ENCODE peak calls at places on chromosomes 4 and X, in nine cellular contexts. U, E, H, R, X, G, C, Q and B are unnamed samples.

GRCh38 chr4:188127157-188127874 is 11.9 kb upstream of the TRIML1 start:
- DNase-seq in Q (peak; percentile 36), U (peak; percentile 86), R (no peak), G (peak; percentile 61), H (peak; percentile 30), C (peak; percentile 93), E (no peak), X (no peak), B (no peak)

GRCh38 chr4:8495803-8496202 is 55.2 kb downstream of the TRMT44 start:
- DNase-seq in G (no peak), X (no peak), Q (no peak), H (no peak), U (no peak), C (no peak), E (no peak), R (no peak), B (no peak)

GRCh38 chrX:67726028-67726427 is 182.2 kb downstream of the AR start:
- DNase-seq in Q (no peak), H (no peak), G (no peak), U (no peak), R (no peak), X (no peak), C (no peak), E (no peak), B (no peak)

GRCh38 chrX:68829594-68830485 is 1.0 kb downstream of the EFNB1 start:
- DNase-seq in U (peak; percentile 52), H (no peak), C (no peak), X (peak; percentile 4), G (no peak), R (peak; percentile 49), E (no peak), Q (no peak), B (no peak)

GRCh38 chr4:77358315-77358928 is 201.4 kb downstream of the CCNG2 start:
- DNase-seq in C (peak; percentile 56), X (no peak), E (peak; percentile 43), U (peak; percentile 15), Q (peak; percentile 57), G (peak; percentile 4), R (no peak), H (no peak), B (no peak)

GRCh38 chrX:50988649-50989048 is 78.1 kb downstream of the BMP15 start:
- DNase-seq in H (no peak), R (no peak), G (peak; percentile 14), X (no peak), E (peak; percentile 11), Q (peak; percentile 39), C (peak; percentile 43), U (peak; percentile 36), B (no peak)

GRCh38 chr4:76204936-76205335 is 8.7 kb downstream of the SCARB2 start:
- DNase-seq in U (no peak), X (no peak), C (no peak), Q (no peak), H (no peak), R (no peak), E (no peak), G (no peak), B (no peak)

GRCh38 chrX:46770817-46771163 is 11.9 kb upstream of the SLC9A7 start:
- DNase-seq in H (peak; percentile 59), Q (peak; percentile 80), G (peak; percentile 58), R (no peak), X (peak; percentile 47), C (peak; percentile 89), E (no peak), U (peak; percentile 92), B (no peak)

GRCh38 chr4:158444621-158445020 is 77.1 kb upstream of the RXFP1 start:
- DNase-seq in R (no peak), U (peak; percentile 54), Q (no peak), X (peak; percentile 17), G (no peak), C (peak; percentile 34), H (no peak), E (no peak), B (no peak)

GRCh38 chr4:10998826-10999225 is 314.3 kb upstream of the CLNK start:
- DNase-seq in U (no peak), E (no peak), C (peak; percentile 23), X (no peak), G (no peak), R (no peak), H (no peak), Q (peak; percentile 33), B (no peak)

GRCh38 chr4:7391637-7392437 is 42.9 kb downstream of the PSAPL1 start:
- DNase-seq in E (no peak), C (no peak), Q (no peak), U (no peak), X (no peak), H (no peak), R (peak; percentile 42), G (no peak), B (no peak)

GRCh38 chrX:7120578-7121219 is 26.8 kb upstream of the STS start:
- DNase-seq in X (no peak), Q (peak; percentile 43), R (no peak), E (no peak), C (no peak), G (peak; percentile 32), H (no peak), U (peak; percentile 71), B (no peak)

GRCh38 chrX:153967536-153968214 is 3.9 kb downstream of the HCFC1 start:
- DNase-seq in Q (no peak), X (no peak), U (no peak), R (no peak), G (no peak), H (no peak), E (no peak), C (no peak), B (no peak)

GRCh38 chr4:122764808-122765189 is 32.3 kb downstream of the BBS12 start:
- DNase-seq in U (peak; percentile 76), X (no peak), Q (peak; percentile 92), C (peak; percentile 83), R (no peak), H (peak; percentile 54), E (no peak), G (peak; percentile 91), B (no peak)

GRCh38 chrX:63746278-63746677 is 38.7 kb downstream of the ARHGEF9 start:
- DNase-seq in X (no peak), H (no peak), U (no peak), C (no peak), Q (no peak), R (no peak), G (no peak), E (no peak), B (peak; percentile 3)

GRCh38 chr4:125444166-125444565 is 129.4 kb downstream of the FAT4 start:
- DNase-seq in X (no peak), Q (peak; percentile 53), G (no peak), U (no peak), C (no peak), E (no peak), H (no peak), R (no peak), B (no peak)

GRCh38 chrX:71111141-71111843 is at the start of gene IL2RG:
- DNase-seq in H (no peak), E (peak; percentile 85), Q (no peak), U (peak; percentile 13), X (no peak), C (no peak), R (peak; percentile 80), G (no peak), B (peak; percentile 47)

GRCh38 chrX:151871244-151871643 is 41.4 kb upstream of the MAGEA4 start:
- DNase-seq in X (peak; percentile 62), G (peak; percentile 65), C (peak; percentile 45), Q (peak; percentile 90), H (peak; percentile 59), E (no peak), R (no peak), U (peak; percentile 96), B (no peak)

GRCh38 chr4:125321709-125322362 is 7.1 kb downstream of the FAT4 start:
- DNase-seq in E (no peak), Q (peak; percentile 53), X (no peak), G (no peak), H (no peak), R (no peak), C (peak; percentile 34), U (peak; percentile 62), B (no peak)

GRCh38 chr4:170400346-170400745 is 310.6 kb upstream of the AADAT start:
- DNase-seq in C (no peak), U (no peak), H (no peak), Q (no peak), R (no peak), X (no peak), G (no peak), E (no peak), B (no peak)

GRCh38 chr4:2598661-2599654 is 62.5 kb downstream of the FAM193A start:
- DNase-seq in Q (no peak), U (no peak), E (peak; percentile 34), R (no peak), C (no peak), G (no peak), H (no peak), X (no peak), B (no peak)

GRCh38 chr4:169540774-169541173 is 71.6 kb downstream of the NEK1 start:
- DNase-seq in H (no peak), U (no peak), R (no peak), G (no peak), E (no peak), C (no peak), Q (peak; percentile 21), X (no peak), B (no peak)

GRCh38 chr4:38106886-38107514 is 146.8 kb downstream of the PTTG2 start:
- DNase-seq in R (no peak), C (no peak), Q (no peak), E (no peak), U (no peak), G (no peak), X (no peak), H (no peak), B (no peak)

GRCh38 chr4:123545569-123546122 is 149.1 kb downstream of the SPRY1 start:
- DNase-seq in Q (no peak), U (no peak), E (no peak), X (no peak), R (no peak), C (no peak), H (no peak), G (no peak), B (no peak)

GRCh38 chrX:23902419-23902818 is 5.3 kb downstream of the APOO start:
- DNase-seq in X (no peak), E (peak; percentile 14), C (peak; percentile 68), G (peak; percentile 51), U (peak; percentile 61), H (no peak), R (no peak), Q (peak; percentile 79), B (no peak)

GRCh38 chrX:155666741-155667140 is 54.0 kb upstream of the TMLHE start:
- DNase-seq in C (no peak), R (no peak), X (no peak), G (no peak), E (no peak), H (no peak), Q (no peak), U (no peak), B (no peak)

GRCh38 chr4:101252721-101253120 is 94.6 kb downstream of the PPP3CA start:
- DNase-seq in G (no peak), Q (no peak), H (no peak), C (no peak), U (no peak), X (no peak), R (no peak), E (peak; percentile 79), B (no peak)

GRCh38 chrX:2576793-2577192 is 76.0 kb upstream of the DHRSX start:
- DNase-seq in X (no peak), R (no peak), H (no peak), E (no peak), C (peak; percentile 17), Q (no peak), U (peak; percentile 57), G (no peak), B (no peak)

GRCh38 chr4:46370531-46370930 is 19.4 kb downstream of the GABRA2 start:
- DNase-seq in U (no peak), E (no peak), G (no peak), Q (no peak), R (no peak), H (no peak), C (no peak), X (no peak), B (no peak)

GRCh38 chrX:39556056-39556455 is 541.7 kb downstream of the BCOR start:
- DNase-seq in X (no peak), U (no peak), C (no peak), E (no peak), Q (no peak), H (no peak), R (no peak), G (no peak), B (no peak)

GRCh38 chr4:11424000-11424399 is 4.7 kb downstream of the HS3ST1 start:
- DNase-seq in E (peak; percentile 60), G (no peak), U (peak; percentile 34), C (peak; percentile 76), R (no peak), X (no peak), H (no peak), Q (peak; percentile 76), B (no peak)